ENCODE peak calls at places on chromosomes 2 and 18, in five cellular contexts. Z is MM.1S, S is neuronal stem cell, K is fibroblast of lung, Q is H9. V is an unnamed sample.

GRCh38 chr2:38658613-38659012 is 7.3 kb upstream of the GALM start:
- DNase-seq in K (no peak), Z (no peak), S (no peak), Q (no peak), V (no peak)

GRCh38 chr2:119376810-119377209 is 10.0 kb downstream of the DBI start:
- DNase-seq in Q (no peak), S (no peak), Z (no peak), K (no peak), V (no peak)

GRCh38 chr18:59672125-59672769 is 25.0 kb downstream of the CCBE1 start:
- DNase-seq in K (peak), S (no peak), Z (no peak), Q (no peak), V (no peak)

GRCh38 chr2:228699400-228699799 is 517.9 kb upstream of the SPHKAP start:
- DNase-seq in Q (no peak), Z (no peak), S (no peak), K (peak), V (no peak)

GRCh38 chr18:45249306-45249705 is 366.0 kb upstream of the SLC14A2 start:
- DNase-seq in Q (no peak), S (no peak), K (peak), Z (no peak), V (no peak)

GRCh38 chr18:48418409-48419267 is 9.5 kb upstream of the ZBTB7C start:
- DNase-seq in Z (no peak), K (no peak), Q (no peak), S (no peak), V (no peak)

GRCh38 chr2:205077159-205077558 is 531.9 kb downstream of the PARD3B start:
- DNase-seq in Q (no peak), Z (peak), K (no peak), S (no peak), V (no peak)

GRCh38 chr2:121532347-121532766 is 1.7 kb downstream of the RNU4ATAC start:
- DNase-seq in Z (no peak), Q (no peak), S (no peak), K (peak), V (no peak)

GRCh38 chr2:168660859-168661258 is 141.6 kb upstream of the NOSTRIN start:
- DNase-seq in K (no peak), Q (no peak), S (no peak), Z (no peak), V (no peak)

GRCh38 chr2:219997341-219997851 is 370.0 kb downstream of the SLC4A3 start:
- DNase-seq in Q (peak), Z (no peak), K (peak), S (peak), V (peak)

GRCh38 chr18:10537765-10538164 is 11.9 kb downstream of the NAPG start:
- DNase-seq in Z (no peak), Q (no peak), K (no peak), S (no peak), V (no peak)

GRCh38 chr2:28063492-28063962 is 173.0 kb downstream of the BABAM2 start:
- DNase-seq in Z (no peak), Q (no peak), S (no peak), K (no peak), V (no peak)

GRCh38 chr2:239355724-239356123 is 45.1 kb downstream of the HDAC4 start:
- DNase-seq in S (no peak), K (peak), Z (no peak), Q (no peak), V (no peak)

GRCh38 chr2:85785027-85785822 is 31.4 kb downstream of the ATOH8 start:
- DNase-seq in Q (no peak), S (no peak), Z (no peak), K (peak), V (no peak)

GRCh38 chr2:3025261-3025660 is 352.4 kb downstream of the EIPR1 start:
- DNase-seq in S (no peak), Q (peak), Z (no peak), K (no peak), V (no peak)

GRCh38 chr2:84946204-84947009 is 24.6 kb upstream of the KCMF1 start:
- DNase-seq in K (no peak), S (no peak), Z (no peak), Q (no peak), V (no peak)

GRCh38 chr2:232389327-232389726 is 10.8 kb downstream of the ALPP start:
- DNase-seq in Z (no peak), K (no peak), S (no peak), Q (no peak), V (no peak)

GRCh38 chr2:24539258-24539657 is 48.2 kb downstream of the NCOA1 start:
- DNase-seq in Q (no peak), Z (no peak), K (no peak), S (no peak), V (no peak)

GRCh38 chr2:143946436-143947385 is 573.2 kb downstream of the ZEB2 start:
- DNase-seq in S (no peak), K (no peak), Z (no peak), Q (no peak), V (no peak)

GRCh38 chr2:45275806-45276205 is 266.6 kb upstream of the SIX2 start:
- DNase-seq in K (no peak), S (no peak), Q (no peak), Z (no peak), V (no peak)

GRCh38 chr2:101998556-101999121 is 6.9 kb downstream of the IL1R2 start:
- DNase-seq in Q (no peak), Z (no peak), K (no peak), S (no peak), V (no peak)

GRCh38 chr2:146661494-146662096 is 1183.2 kb upstream of the ACVR2A start:
- DNase-seq in Z (peak), K (peak), Q (no peak), S (peak), V (peak)

GRCh38 chr2:136255648-136256461 is 137.9 kb upstream of the CXCR4 start:
- DNase-seq in Z (no peak), K (no peak), Q (no peak), S (no peak), V (no peak)

GRCh38 chr2:144707927-144708326 is 188.0 kb upstream of the ZEB2 start:
- DNase-seq in Q (no peak), K (no peak), Z (no peak), S (no peak), V (no peak)

GRCh38 chr2:203195331-203195730 is 43.5 kb upstream of the CYP20A1 start:
- DNase-seq in K (no peak), Q (no peak), Z (no peak), S (no peak), V (no peak)

GRCh38 chr2:75476778-75477177 is 84.0 kb downstream of the EVA1A start:
- DNase-seq in Z (no peak), Q (no peak), K (no peak), S (no peak), V (no peak)

GRCh38 chr2:160308915-160309314 is 108.8 kb upstream of the ITGB6 start:
- DNase-seq in Z (no peak), K (no peak), Q (no peak), S (no peak), V (no peak)

GRCh38 chr2:139917723-139918384 is 1137.7 kb upstream of the NXPH2 start:
- DNase-seq in S (no peak), K (no peak), Q (no peak), Z (no peak), V (no peak)

GRCh38 chr2:27628767-27629709 is at the start of the genes CCDC121 and GPN1:
- DNase-seq in S (peak), Z (peak), K (peak), Q (peak), V (peak)

GRCh38 chr2:177902395-177903160 is 170.0 kb downstream of the PDE11A start:
- DNase-seq in S (no peak), Z (no peak), Q (no peak), K (no peak), V (no peak)

GRCh38 chr2:39300044-39300820 is 56.5 kb upstream of the CDKL4 start:
- DNase-seq in Z (no peak), S (no peak), K (no peak), Q (no peak), V (no peak)

GRCh38 chr18:34738173-34738894 is 28.2 kb downstream of the DTNA start:
- DNase-seq in K (peak), S (peak), Q (no peak), Z (no peak), V (no peak)

GRCh38 chr18:47983946-47984345 is 53.5 kb upstream of the SMAD2 start:
- DNase-seq in K (no peak), S (no peak), Q (no peak), Z (no peak), V (no peak)

GRCh38 chr18:14769381-14769780 is 21.4 kb downstream of the ANKRD30B start:
- DNase-seq in K (no peak), Q (no peak), Z (no peak), S (no peak), V (no peak)

GRCh38 chr18:21703241-21703820 is 1.2 kb downstream of the ABHD3 start:
- DNase-seq in Z (peak), Q (peak), S (peak), K (peak), V (no peak)

GRCh38 chr18:55998071-55998522 is 410.1 kb upstream of the TCF4 start:
- DNase-seq in Z (peak), K (peak), S (peak), Q (peak), V (no peak)

GRCh38 chr18:13872373-13872772 is 43.0 kb downstream of the MC2R start:
- DNase-seq in K (no peak), Q (no peak), Z (no peak), S (no peak), V (no peak)

GRCh38 chr2:112821682-112822081 is 14.9 kb downstream of the IL1B start:
- DNase-seq in Z (no peak), Q (no peak), K (no peak), S (no peak), V (no peak)

GRCh38 chr18:7269903-7270302 is 39.0 kb downstream of the LRRC30 start:
- DNase-seq in K (peak), Z (no peak), Q (no peak), S (no peak), V (no peak)

GRCh38 chr18:7272268-7273049 is 41.6 kb downstream of the LRRC30 start:
- DNase-seq in Z (peak), K (peak), S (peak), Q (peak), V (peak)

GRCh38 chr18:7273301-7273911 is 42.5 kb downstream of the LRRC30 start:
- DNase-seq in S (no peak), K (peak), Z (no peak), Q (no peak), V (no peak)
- H3K9ac ChIP-seq in S (no peak), K (no peak), Z (no peak), Q (no peak), V (no peak)

DNA sequence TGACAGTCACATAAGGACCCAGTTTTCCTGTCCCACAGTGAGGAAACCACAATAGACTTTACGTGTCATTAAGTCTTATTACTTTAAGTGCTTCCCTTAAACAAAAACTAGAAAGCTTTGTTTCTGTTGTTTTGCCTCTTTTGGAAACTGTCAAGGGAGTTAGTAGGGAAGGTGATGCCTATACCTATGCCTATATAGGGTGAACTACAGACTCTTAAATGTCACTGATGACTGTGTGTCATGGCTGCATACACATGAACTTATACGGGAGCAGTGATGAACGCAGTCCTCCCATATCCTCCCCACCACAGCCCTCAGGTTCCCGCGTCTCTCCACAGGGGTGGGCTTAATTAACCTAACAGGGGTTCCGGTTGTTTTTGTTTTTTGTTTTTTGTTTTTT is 97.6 kb downstream of the COL6A3 start:
- DNase-seq in S (no peak), Z (no peak), Q (no peak), K (no peak), V (no peak)
- H3K9ac ChIP-seq in S (no peak), Z (no peak), Q (no peak), K (no peak), V (no peak)

GRCh38 chr2:50490991-50491390 is 540.9 kb downstream of the NRXN1 start:
- DNase-seq in Z (no peak), Q (no peak), S (no peak), K (no peak), V (no peak)

GRCh38 chr2:50491541-50492114 is 540.3 kb downstream of the NRXN1 start:
- DNase-seq in K (peak), Q (no peak), Z (peak), S (peak), V (no peak)

GRCh38 chr2:50492452-50492851 is 539.5 kb downstream of the NRXN1 start:
- DNase-seq in Z (peak), Q (peak), K (peak), S (peak), V (no peak)
- H3K9ac ChIP-seq in Z (peak), Q (no peak), K (no peak), S (no peak), V (no peak)

GRCh38 chr2:13289310-13289709 is 572.6 kb downstream of the TRIB2 start:
- DNase-seq in Z (no peak), S (no peak), Q (no peak), K (no peak), V (no peak)
- H3K9ac ChIP-seq in Z (no peak), S (no peak), Q (no peak), K (no peak), V (no peak)

GRCh38 chr2:230160112-230160660 is 59.6 kb downstream of the SP110 start:
- DNase-seq in Z (peak), K (peak), S (peak), Q (peak), V (no peak)
- H3K9ac ChIP-seq in Z (no peak), K (no peak), S (no peak), Q (no peak), V (no peak)

GRCh38 chr18:62485684-62486083 is 37.1 kb upstream of the ZCCHC2 start:
- DNase-seq in K (peak), S (no peak), Q (no peak), Z (no peak), V (no peak)
- H3K9ac ChIP-seq in K (no peak), S (no peak), Q (no peak), Z (no peak), V (no peak)

V was measured in SK-N-MC.